ENCODE peak calls at places on chromosomes 6 and 20, in six cellular contexts. One of them, this sample, is unnamed.

GRCh38 chr6:73667798-73668197 is 14.0 kb upstream of the SLC17A5 start:
- DNase-seq in OCI-LY7: no peak
- DNase-seq in right atrium auricular region: no peak
- DNase-seq in coronary artery: no peak
- DNase-seq in heart left ventricle: no peak
- DNase-seq in CD8-positive, alpha-beta T cell: no peak
- DNase-seq in this sample: no peak

GRCh38 chr6:111057074-111057752 is 30.1 kb upstream of the SLC16A10 start:
- DNase-seq in OCI-LY7: peak
- DNase-seq in right atrium auricular region: no peak
- DNase-seq in coronary artery: no peak
- DNase-seq in heart left ventricle: no peak
- DNase-seq in CD8-positive, alpha-beta T cell: no peak
- DNase-seq in this sample: peak

GRCh38 chr6:159929819-159930218 is 39.0 kb downstream of the MAS1 start:
- DNase-seq in OCI-LY7: no peak
- DNase-seq in right atrium auricular region: no peak
- DNase-seq in coronary artery: no peak
- DNase-seq in heart left ventricle: peak
- DNase-seq in CD8-positive, alpha-beta T cell: peak
- DNase-seq in this sample: peak

GRCh38 chr20:57383447-57384347 is 7.5 kb upstream of the RBM38 start:
- DNase-seq in OCI-LY7: peak
- DNase-seq in right atrium auricular region: no peak
- DNase-seq in coronary artery: no peak
- DNase-seq in heart left ventricle: no peak
- DNase-seq in CD8-positive, alpha-beta T cell: no peak
- DNase-seq in this sample: no peak

GRCh38 chr20:63552481-63553249 is 1.3 kb upstream of the FNDC11 start:
- DNase-seq in OCI-LY7: peak
- DNase-seq in right atrium auricular region: no peak
- DNase-seq in coronary artery: no peak
- DNase-seq in heart left ventricle: no peak
- DNase-seq in CD8-positive, alpha-beta T cell: peak
- DNase-seq in this sample: peak

GRCh38 chr20:63082308-63082938 is 75.7 kb upstream of the BHLHE23 start:
- DNase-seq in OCI-LY7: peak
- DNase-seq in right atrium auricular region: no peak
- DNase-seq in coronary artery: no peak
- DNase-seq in heart left ventricle: peak
- DNase-seq in CD8-positive, alpha-beta T cell: peak
- DNase-seq in this sample: no peak

GRCh38 chr20:25580711-25581110 is 4.6 kb downstream of the NINL start:
- DNase-seq in OCI-LY7: no peak
- DNase-seq in right atrium auricular region: no peak
- DNase-seq in coronary artery: no peak
- DNase-seq in heart left ventricle: no peak
- DNase-seq in CD8-positive, alpha-beta T cell: no peak
- DNase-seq in this sample: no peak

GRCh38 chr6:113879186-113880096 is 22.3 kb downstream of the MARCKS start:
- DNase-seq in OCI-LY7: peak
- DNase-seq in right atrium auricular region: peak
- DNase-seq in coronary artery: no peak
- DNase-seq in heart left ventricle: peak
- DNase-seq in CD8-positive, alpha-beta T cell: no peak
- DNase-seq in this sample: peak

GRCh38 chr20:25195962-25196700 is 619 bp downstream of the ENTPD6 start:
- DNase-seq in OCI-LY7: no peak
- DNase-seq in right atrium auricular region: no peak
- DNase-seq in coronary artery: no peak
- DNase-seq in heart left ventricle: peak
- DNase-seq in CD8-positive, alpha-beta T cell: peak
- DNase-seq in this sample: peak

GRCh38 chr6:78611886-78612480 is 255.4 kb upstream of the IRAK1BP1 start:
- DNase-seq in OCI-LY7: peak
- DNase-seq in right atrium auricular region: no peak
- DNase-seq in coronary artery: no peak
- DNase-seq in heart left ventricle: no peak
- DNase-seq in CD8-positive, alpha-beta T cell: no peak
- DNase-seq in this sample: peak

GRCh38 chr20:4441191-4441590 is 280.5 kb upstream of the PRND start:
- DNase-seq in OCI-LY7: no peak
- DNase-seq in right atrium auricular region: no peak
- DNase-seq in coronary artery: no peak
- DNase-seq in heart left ventricle: no peak
- DNase-seq in CD8-positive, alpha-beta T cell: no peak
- DNase-seq in this sample: no peak

GRCh38 chr20:4607287-4607713 is 114.4 kb upstream of the PRND start:
- DNase-seq in OCI-LY7: peak
- DNase-seq in right atrium auricular region: peak
- DNase-seq in coronary artery: no peak
- DNase-seq in heart left ventricle: no peak
- DNase-seq in CD8-positive, alpha-beta T cell: peak
- DNase-seq in this sample: peak

DNA sequence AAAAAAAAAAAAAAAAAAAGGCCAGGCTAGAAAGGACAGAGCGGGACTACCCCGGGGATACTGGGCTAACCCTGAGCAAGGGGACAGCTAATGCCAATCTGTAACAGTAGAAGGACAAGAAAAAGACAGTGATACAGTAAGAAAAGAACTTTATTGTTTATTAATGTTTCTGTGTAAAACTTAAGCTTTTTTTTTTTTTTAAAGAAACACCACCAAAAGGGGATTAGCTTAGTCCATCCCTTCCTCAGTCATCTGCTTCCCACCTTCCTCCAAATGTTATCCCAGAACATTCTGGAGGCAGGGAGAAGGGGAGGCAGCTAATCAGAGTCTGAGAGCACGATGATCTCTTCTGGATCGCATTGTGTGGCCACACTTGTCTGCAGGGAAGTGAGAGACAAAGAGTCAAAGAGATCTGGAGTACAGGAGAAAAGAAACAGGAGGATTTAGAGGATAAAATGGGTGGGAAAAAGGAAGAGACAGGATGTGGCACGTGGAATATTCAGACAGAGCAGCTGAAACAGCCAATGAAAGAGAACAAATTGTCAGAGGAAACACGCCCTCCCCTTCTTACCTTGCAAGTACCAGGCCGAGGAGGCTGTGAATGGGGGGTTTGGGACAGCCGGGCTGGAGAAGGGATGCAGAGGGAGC is 1.0 kb upstream of the ZBTB22 start:
- DNase-seq in OCI-LY7: no peak
- DNase-seq in right atrium auricular region: no peak
- DNase-seq in coronary artery: no peak
- DNase-seq in heart left ventricle: no peak
- DNase-seq in CD8-positive, alpha-beta T cell: no peak
- DNase-seq in this sample: no peak
- TF ChIP-seq CTCF in OCI-LY7: no peak
- TF ChIP-seq CTCF in right atrium auricular region: no peak
- TF ChIP-seq CTCF in coronary artery: no peak
- TF ChIP-seq CTCF in heart left ventricle: no peak
- TF ChIP-seq CTCF in CD8-positive, alpha-beta T cell: no peak
- TF ChIP-seq CTCF in this sample: no peak

GRCh38 chr6:15668918-15669317 is 6.1 kb upstream of the DTNBP1 start:
- DNase-seq in OCI-LY7: no peak
- DNase-seq in right atrium auricular region: no peak
- DNase-seq in coronary artery: no peak
- DNase-seq in heart left ventricle: no peak
- DNase-seq in CD8-positive, alpha-beta T cell: no peak
- DNase-seq in this sample: no peak
- H3K4me3 ChIP-seq in OCI-LY7: no peak
- H3K4me3 ChIP-seq in right atrium auricular region: no peak
- H3K4me3 ChIP-seq in coronary artery: no peak
- H3K4me3 ChIP-seq in heart left ventricle: no peak
- H3K4me3 ChIP-seq in CD8-positive, alpha-beta T cell: no peak
- H3K4me3 ChIP-seq in this sample: no peak

DNA sequence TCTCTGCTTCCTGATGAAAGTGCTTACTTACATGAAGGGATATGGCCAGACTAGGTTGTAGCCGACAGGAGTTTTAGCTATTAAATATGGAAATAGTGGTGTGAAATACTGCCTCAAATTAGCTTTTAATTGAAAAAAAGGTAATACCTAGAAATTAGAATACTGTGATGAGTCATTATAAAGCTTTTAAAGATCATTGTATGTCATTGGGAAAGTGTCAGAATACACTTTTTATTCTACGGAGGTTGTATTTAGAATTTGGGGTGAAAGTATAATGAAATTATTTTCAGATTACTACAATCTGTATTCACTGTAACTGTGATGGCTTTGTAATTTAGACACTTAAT is 2.2 kb downstream of the LOC128125822 start:
- DNase-seq in OCI-LY7: no peak
- DNase-seq in right atrium auricular region: no peak
- DNase-seq in coronary artery: no peak
- DNase-seq in heart left ventricle: no peak
- DNase-seq in CD8-positive, alpha-beta T cell: no peak
- DNase-seq in this sample: no peak
- TF ChIP-seq CTCF in OCI-LY7: peak
- TF ChIP-seq CTCF in right atrium auricular region: peak
- TF ChIP-seq CTCF in coronary artery: no peak
- TF ChIP-seq CTCF in heart left ventricle: no peak
- TF ChIP-seq CTCF in CD8-positive, alpha-beta T cell: peak
- TF ChIP-seq CTCF in this sample: no peak

DNA sequence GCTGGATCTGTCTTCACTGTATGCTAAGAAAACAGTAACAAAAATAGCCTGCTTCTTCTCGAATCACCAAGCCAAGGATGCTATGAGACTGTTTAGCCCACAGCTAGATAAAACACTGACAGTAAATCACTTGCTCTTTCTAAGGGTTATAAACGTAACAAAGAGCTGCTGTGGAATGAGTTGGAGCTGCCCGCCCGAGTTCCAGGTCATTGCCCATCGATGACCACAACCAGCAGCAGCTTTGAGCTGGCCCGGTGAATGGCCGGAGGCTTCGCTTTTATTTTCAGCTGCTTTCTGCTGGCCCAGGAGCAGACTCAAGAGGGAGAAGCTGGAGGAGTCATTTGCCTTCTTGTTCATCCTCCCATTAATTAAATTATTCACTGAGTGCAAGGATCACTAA is 82.2 kb upstream of the CDH4 start:
- DNase-seq in OCI-LY7: no peak
- DNase-seq in right atrium auricular region: no peak
- DNase-seq in coronary artery: no peak
- DNase-seq in heart left ventricle: no peak
- DNase-seq in CD8-positive, alpha-beta T cell: no peak
- DNase-seq in this sample: no peak
- H3K4me3 ChIP-seq in OCI-LY7: no peak
- H3K4me3 ChIP-seq in right atrium auricular region: no peak
- H3K4me3 ChIP-seq in coronary artery: no peak
- H3K4me3 ChIP-seq in heart left ventricle: no peak
- H3K4me3 ChIP-seq in CD8-positive, alpha-beta T cell: no peak
- H3K4me3 ChIP-seq in this sample: no peak

DNA sequence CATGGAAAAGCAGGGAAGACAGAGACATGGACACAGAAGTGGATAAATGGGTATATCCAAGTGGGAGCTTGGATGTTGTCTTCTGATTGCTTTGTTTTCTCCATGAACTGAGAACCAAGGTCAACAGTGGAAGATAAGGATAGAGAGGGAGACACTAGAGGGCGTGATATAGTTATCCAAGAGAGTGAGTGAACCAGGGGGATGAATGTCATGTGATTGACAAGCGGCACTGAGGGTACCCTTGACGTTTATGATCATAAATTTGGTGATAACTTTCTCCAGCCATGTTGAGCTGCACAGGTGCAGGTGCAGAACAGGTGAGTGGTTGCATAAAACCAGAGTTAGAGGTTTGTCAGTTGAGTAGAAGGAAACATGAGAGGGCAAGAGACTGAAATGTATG is 20.7 kb downstream of the EBF4 start:
- DNase-seq in OCI-LY7: peak
- DNase-seq in right atrium auricular region: peak
- DNase-seq in coronary artery: no peak
- DNase-seq in heart left ventricle: no peak
- DNase-seq in CD8-positive, alpha-beta T cell: peak
- DNase-seq in this sample: no peak
- TF ChIP-seq CTCF in OCI-LY7: peak
- TF ChIP-seq CTCF in right atrium auricular region: no peak
- TF ChIP-seq CTCF in coronary artery: no peak
- TF ChIP-seq CTCF in heart left ventricle: peak
- TF ChIP-seq CTCF in CD8-positive, alpha-beta T cell: peak
- TF ChIP-seq CTCF in this sample: peak

DNA sequence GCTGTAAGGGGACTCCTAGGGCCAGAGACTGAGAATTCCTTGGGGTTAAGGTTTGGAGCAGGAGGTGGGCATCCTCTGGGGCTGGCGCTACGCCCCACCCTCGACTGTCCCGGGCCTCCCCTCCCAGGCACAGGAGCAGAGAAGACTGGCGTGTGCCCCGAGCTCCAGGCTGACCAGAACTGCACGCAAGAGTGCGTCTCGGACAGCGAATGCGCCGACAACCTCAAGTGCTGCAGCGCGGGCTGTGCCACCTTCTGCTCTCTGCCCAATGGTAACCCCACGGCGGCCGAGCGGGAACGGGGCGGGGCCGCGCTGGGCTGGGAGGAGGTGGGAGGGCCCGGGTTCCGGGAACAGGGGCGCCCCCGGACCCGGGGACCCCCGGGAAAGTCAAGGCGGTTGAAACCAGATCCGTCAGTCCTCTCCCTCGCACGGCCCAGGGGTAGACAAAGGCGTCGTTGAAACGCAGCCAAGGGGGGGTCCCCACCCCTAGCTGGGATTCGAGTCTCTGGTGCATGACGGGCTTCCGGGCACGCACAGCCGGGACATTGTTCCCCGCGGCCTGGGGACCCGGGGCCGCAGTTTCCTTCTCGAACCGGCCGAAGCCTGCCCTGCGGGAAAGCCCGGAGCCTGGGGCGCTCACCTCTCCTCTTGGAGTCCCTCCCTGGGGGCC is 844 bp downstream of the WFDC2 start:
- DNase-seq in OCI-LY7: no peak
- DNase-seq in right atrium auricular region: no peak
- DNase-seq in coronary artery: no peak
- DNase-seq in heart left ventricle: peak
- DNase-seq in CD8-positive, alpha-beta T cell: no peak
- DNase-seq in this sample: peak
- H3K4me3 ChIP-seq in OCI-LY7: no peak
- H3K4me3 ChIP-seq in right atrium auricular region: peak
- H3K4me3 ChIP-seq in coronary artery: peak
- H3K4me3 ChIP-seq in heart left ventricle: peak
- H3K4me3 ChIP-seq in CD8-positive, alpha-beta T cell: peak
- H3K4me3 ChIP-seq in this sample: peak

GRCh38 chr20:3226093-3226492 is 12.9 kb downstream of the SLC4A11 start:
- DNase-seq in OCI-LY7: no peak
- DNase-seq in right atrium auricular region: no peak
- DNase-seq in coronary artery: no peak
- DNase-seq in heart left ventricle: no peak
- DNase-seq in CD8-positive, alpha-beta T cell: no peak
- DNase-seq in this sample: no peak
- TF ChIP-seq CTCF in OCI-LY7: no peak
- TF ChIP-seq CTCF in right atrium auricular region: no peak
- TF ChIP-seq CTCF in coronary artery: no peak
- TF ChIP-seq CTCF in heart left ventricle: no peak
- TF ChIP-seq CTCF in CD8-positive, alpha-beta T cell: no peak
- TF ChIP-seq CTCF in this sample: no peak

GRCh38 chr6:26332408-26332807 is 32.6 kb upstream of the BTN3A2 start:
- DNase-seq in OCI-LY7: no peak
- DNase-seq in right atrium auricular region: no peak
- DNase-seq in coronary artery: no peak
- DNase-seq in heart left ventricle: no peak
- DNase-seq in CD8-positive, alpha-beta T cell: no peak
- DNase-seq in this sample: no peak
- H3K4me3 ChIP-seq in OCI-LY7: peak
- H3K4me3 ChIP-seq in right atrium auricular region: no peak
- H3K4me3 ChIP-seq in coronary artery: no peak
- H3K4me3 ChIP-seq in heart left ventricle: no peak
- H3K4me3 ChIP-seq in CD8-positive, alpha-beta T cell: no peak
- H3K4me3 ChIP-seq in this sample: peak

GRCh38 chr6:169121013-169121412 is 132.6 kb downstream of the THBS2 start:
- DNase-seq in OCI-LY7: no peak
- DNase-seq in right atrium auricular region: no peak
- DNase-seq in coronary artery: no peak
- DNase-seq in heart left ventricle: no peak
- DNase-seq in CD8-positive, alpha-beta T cell: no peak
- DNase-seq in this sample: no peak
- TF ChIP-seq CTCF in OCI-LY7: peak
- TF ChIP-seq CTCF in right atrium auricular region: no peak
- TF ChIP-seq CTCF in coronary artery: no peak
- TF ChIP-seq CTCF in heart left ventricle: no peak
- TF ChIP-seq CTCF in CD8-positive, alpha-beta T cell: no peak
- TF ChIP-seq CTCF in this sample: no peak